ENCODE peak calls at places on chromosomes 3 and 15, in five cellular contexts. M is PC-9, N is HL-60, W is ascending aorta, D is PC-3. A is an unnamed sample.

GRCh38 chr3:180762866-180763265 is 83.6 kb upstream of the CCDC39 start:
- DNase-seq in M (no peak), N (no peak), W (no peak), D (peak; percentile 11), A (no peak)

GRCh38 chr3:194220776-194221735 is 85.1 kb downstream of the HES1 start:
- DNase-seq in M (no peak), N (no peak), W (no peak), D (peak; percentile 47), A (no peak)

GRCh38 chr3:172115787-172116186 is 76.4 kb downstream of the FNDC3B start:
- DNase-seq in M (no peak), N (no peak), W (no peak), D (no peak), A (no peak)

GRCh38 chr3:23071306-23071705 is 131.8 kb upstream of the UBE2E2 start:
- DNase-seq in M (no peak), N (no peak), W (no peak), D (no peak), A (no peak)

GRCh38 chr3:171376125-171376947 is 83.9 kb downstream of the TNIK start:
- DNase-seq in M (no peak), N (peak; percentile 78), W (no peak), D (no peak), A (no peak)

GRCh38 chr3:107969994-107970896 is 120.6 kb downstream of the CD47 start:
- DNase-seq in M (peak; percentile 22), N (no peak), W (no peak), D (peak; percentile 90), A (peak; percentile 61)

GRCh38 chr3:13552855-13553652 is 4.1 kb downstream of the FBLN2 start:
- DNase-seq in M (no peak), N (no peak), W (no peak), D (no peak), A (no peak)

GRCh38 chr3:142987080-142987700 is 14.2 kb upstream of the U2SURP start:
- DNase-seq in M (no peak), N (no peak), W (no peak), D (peak; percentile 66), A (no peak)

GRCh38 chr3:72261566-72262564 is 476.9 kb upstream of the PROK2 start:
- DNase-seq in M (no peak), N (no peak), W (peak; percentile 74), D (no peak), A (no peak)

GRCh38 chr15:44692659-44693058 is 18.5 kb downstream of the PATL2 start:
- DNase-seq in M (no peak), N (no peak), W (no peak), D (no peak), A (no peak)

GRCh38 chr15:55587321-55588069 is 650 bp downstream of the PYGO1 start:
- DNase-seq in M (peak; percentile 30), N (peak; percentile 4), W (no peak), D (peak; percentile 28), A (peak; percentile 36)

DNA sequence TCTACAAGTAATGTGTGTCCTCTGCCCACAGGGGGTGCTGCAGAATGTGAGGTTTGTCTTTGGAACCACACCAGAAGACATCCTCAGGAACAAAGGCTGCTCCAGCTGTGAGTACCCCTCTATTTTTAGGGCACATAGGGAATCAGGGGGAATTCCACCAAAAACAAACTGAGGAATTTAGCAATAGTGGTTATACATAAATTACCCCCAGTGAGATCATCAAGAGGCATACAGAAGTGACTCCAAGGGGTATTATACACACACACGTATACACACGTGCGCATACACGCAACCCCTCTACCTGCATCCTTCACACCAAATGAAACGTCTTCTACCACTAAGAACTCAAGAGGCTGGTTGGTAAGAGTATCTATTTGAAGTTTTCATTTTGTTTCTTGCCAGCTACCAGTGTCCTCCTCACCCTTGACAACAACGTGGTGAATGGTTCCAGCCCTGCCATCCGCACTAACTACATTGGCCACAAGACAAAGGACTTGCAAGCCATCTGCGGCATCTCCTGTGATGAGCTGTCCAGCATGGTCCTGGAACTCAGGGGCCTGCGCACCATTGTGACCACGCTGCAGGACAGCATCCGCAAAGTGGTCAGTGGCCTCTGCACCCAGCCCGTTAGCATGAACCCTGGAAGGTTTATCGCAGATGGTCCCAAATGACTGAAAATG is 2.8 kb downstream of the THBS1 start:
- DNase-seq in M (no peak), N (peak; percentile 21), W (no peak), D (peak; percentile 60), A (no peak)
- TF ChIP-seq CTCF in M (peak; percentile 29), N (no peak), W (peak; percentile 20), D (peak; percentile 65), A (no peak)

DNA sequence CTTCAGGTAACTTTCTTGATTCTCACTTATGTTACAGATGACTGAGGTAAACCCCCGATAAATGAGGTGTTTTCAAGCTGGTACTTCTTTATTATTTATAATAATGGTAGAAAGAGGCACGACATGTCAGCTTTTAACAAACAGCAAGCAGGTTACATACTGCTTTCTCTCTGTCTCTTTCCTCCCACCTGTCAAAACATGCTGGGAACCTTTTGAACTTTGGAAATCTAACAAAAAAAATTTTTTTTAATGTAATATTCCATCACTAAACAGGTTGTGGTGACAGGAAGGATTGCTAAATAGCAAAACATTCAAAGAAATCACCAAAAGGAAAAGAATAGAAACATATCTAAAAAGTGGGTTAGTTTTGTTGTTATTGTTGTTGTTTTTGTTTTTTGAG is 48.2 kb downstream of the ANO10 start:
- DNase-seq in M (no peak), N (no peak), W (no peak), D (no peak), A (no peak)
- TF ChIP-seq CTCF in M (no peak), N (no peak), W (no peak), D (no peak), A (no peak)

GRCh38 chr15:45962733-45963132 is 327.9 kb downstream of the SQOR start:
- DNase-seq in M (no peak), N (no peak), W (no peak), D (no peak), A (no peak)
- TF ChIP-seq CTCF in M (no peak), N (no peak), W (no peak), D (no peak), A (no peak)

DNA sequence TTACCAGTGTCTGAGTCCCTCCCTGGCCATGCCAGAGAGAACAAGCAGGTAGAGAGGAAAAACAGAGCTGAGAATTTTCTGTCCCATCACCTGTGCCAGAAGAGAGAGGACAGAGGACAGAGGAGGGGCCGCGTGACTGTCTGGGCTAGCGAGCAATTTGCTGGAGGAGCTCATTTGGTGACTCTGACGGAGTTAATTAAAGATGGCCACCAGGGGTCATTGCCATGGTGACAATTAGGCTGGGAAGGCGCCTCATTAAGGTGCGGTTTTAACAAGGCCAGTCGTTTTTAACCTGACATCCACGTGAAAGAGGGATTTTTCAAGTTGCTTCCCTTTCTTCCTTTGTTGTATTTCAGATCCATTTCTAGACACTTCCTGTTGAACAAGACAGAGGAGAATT is 72.4 kb downstream of the RHCG start:
- DNase-seq in M (no peak), N (no peak), W (no peak), D (no peak), A (no peak)
- TF ChIP-seq CTCF in M (no peak), N (no peak), W (no peak), D (no peak), A (no peak)

GRCh38 chr15:78079296-78080087 is 2.0 kb upstream of the TBC1D2B start:
- DNase-seq in M (no peak), N (no peak), W (no peak), D (no peak), A (no peak)

GRCh38 chr15:78075490-78076230 is 1.9 kb downstream of the TBC1D2B start:
- DNase-seq in M (peak; percentile 31), N (peak; percentile 29), W (peak; percentile 82), D (peak; percentile 75), A (peak; percentile 53)

GRCh38 chr15:78077053-78077859 is at the start of gene TBC1D2B:
- DNase-seq in M (peak; percentile 46), N (peak; percentile 76), W (peak; percentile 75), D (peak; percentile 52), A (peak; percentile 75)

GRCh38 chr15:78077860-78078187 is 313 bp upstream of the TBC1D2B start:
- DNase-seq in M (no peak), N (no peak), W (no peak), D (peak; percentile 38), A (no peak)

DNA sequence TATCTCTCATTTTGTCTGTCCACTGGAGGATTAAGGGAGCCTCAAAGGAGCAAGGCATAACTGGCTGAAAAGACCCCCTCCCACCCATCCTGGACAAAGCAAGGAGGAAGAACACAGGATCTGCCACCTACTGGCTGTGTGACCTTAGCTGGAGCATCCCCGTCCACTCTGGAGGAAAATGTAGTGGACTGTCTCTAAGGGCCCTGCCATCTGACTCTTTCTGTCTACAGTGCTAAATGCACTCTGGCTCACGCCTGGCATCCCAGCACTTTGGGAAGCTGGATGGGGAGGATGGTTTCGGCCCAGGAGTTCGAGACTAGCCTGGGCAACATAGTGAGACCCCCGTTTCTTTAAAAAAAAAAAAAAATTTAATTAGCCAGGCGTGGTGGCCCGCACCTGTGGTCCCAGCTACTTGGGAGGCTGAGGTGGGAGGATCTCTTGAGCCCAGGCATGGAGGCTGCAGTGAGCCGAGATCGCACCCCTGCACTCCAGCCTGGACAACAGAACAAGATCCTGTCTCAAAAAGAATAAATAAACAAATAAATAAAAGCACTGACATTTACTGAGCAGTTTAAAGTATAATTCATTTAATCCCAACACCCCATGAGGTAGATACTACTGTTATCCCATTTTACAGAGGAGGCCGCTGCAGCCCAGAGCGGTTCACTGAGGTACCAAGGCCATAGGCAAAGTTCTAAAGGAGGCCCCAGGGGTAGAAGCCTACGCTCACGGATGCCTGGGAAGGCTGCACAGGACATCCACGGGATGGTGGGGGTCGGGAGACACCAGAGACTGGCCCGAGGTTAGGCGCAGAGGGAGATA is 1.1 kb downstream of the TBC1D2B start:
- DNase-seq in M (no peak), N (no peak), W (no peak), D (no peak), A (no peak)
- TF ChIP-seq CTCF in M (no peak), N (peak; percentile 5), W (no peak), D (no peak), A (peak; percentile 14)

A was measured in Calu3.